ENCODE peak calls at places on chromosomes 6 and 20, in six cellular contexts. One of them, this sample, is unnamed.
A peak's percentile ranks its signal among the peaks of the same experiment; 100 is the strongest.

GRCh38 chr6:37007340-37008043 is 2.0 kb downstream of the FGD2 start:
- DNase-seq in stimulated activated CD4-positive, alpha-beta T cell treated with anti-CD3 and anti-CD28 coated beads, Interleukin-1b, Interleukin-23, amount 100 ng/mL, for 24 hours: no peak
- DNase-seq in mucosa of gallbladder: no peak
- DNase-seq in glutamatergic neuron: no peak
- DNase-seq in kidney tubule cell: no peak
- DNase-seq in Ammon's horn: peak; percentile 59
- DNase-seq in this sample: no peak

GRCh38 chr20:58438970-58439808 is 50.2 kb downstream of the VAPB start:
- DNase-seq in stimulated activated CD4-positive, alpha-beta T cell treated with anti-CD3 and anti-CD28 coated beads, Interleukin-1b, Interleukin-23, amount 100 ng/mL, for 24 hours: no peak
- DNase-seq in mucosa of gallbladder: no peak
- DNase-seq in glutamatergic neuron: no peak
- DNase-seq in kidney tubule cell: no peak
- DNase-seq in Ammon's horn: no peak
- DNase-seq in this sample: no peak

GRCh38 chr6:68716605-68717004 is 81.5 kb downstream of the ADGRB3 start:
- DNase-seq in stimulated activated CD4-positive, alpha-beta T cell treated with anti-CD3 and anti-CD28 coated beads, Interleukin-1b, Interleukin-23, amount 100 ng/mL, for 24 hours: no peak
- DNase-seq in mucosa of gallbladder: no peak
- DNase-seq in glutamatergic neuron: no peak
- DNase-seq in kidney tubule cell: no peak
- DNase-seq in Ammon's horn: no peak
- DNase-seq in this sample: no peak

GRCh38 chr6:26032387-26033131 is 54.7 kb upstream of the HFE start:
- DNase-seq in stimulated activated CD4-positive, alpha-beta T cell treated with anti-CD3 and anti-CD28 coated beads, Interleukin-1b, Interleukin-23, amount 100 ng/mL, for 24 hours: no peak
- DNase-seq in mucosa of gallbladder: no peak
- DNase-seq in glutamatergic neuron: no peak
- DNase-seq in kidney tubule cell: peak; percentile 69
- DNase-seq in Ammon's horn: no peak
- DNase-seq in this sample: no peak

GRCh38 chr20:50434653-50435396 is 75.4 kb upstream of the PTPN1 start:
- DNase-seq in stimulated activated CD4-positive, alpha-beta T cell treated with anti-CD3 and anti-CD28 coated beads, Interleukin-1b, Interleukin-23, amount 100 ng/mL, for 24 hours: no peak
- DNase-seq in mucosa of gallbladder: no peak
- DNase-seq in glutamatergic neuron: no peak
- DNase-seq in kidney tubule cell: no peak
- DNase-seq in Ammon's horn: no peak
- DNase-seq in this sample: no peak

GRCh38 chr6:63663147-63663877 is 27.7 kb downstream of the PHF3 start:
- DNase-seq in stimulated activated CD4-positive, alpha-beta T cell treated with anti-CD3 and anti-CD28 coated beads, Interleukin-1b, Interleukin-23, amount 100 ng/mL, for 24 hours: no peak
- DNase-seq in mucosa of gallbladder: no peak
- DNase-seq in glutamatergic neuron: no peak
- DNase-seq in kidney tubule cell: peak; percentile 66
- DNase-seq in Ammon's horn: no peak
- DNase-seq in this sample: no peak

GRCh38 chr6:128311944-128312570 is 208.3 kb downstream of the PTPRK start:
- DNase-seq in stimulated activated CD4-positive, alpha-beta T cell treated with anti-CD3 and anti-CD28 coated beads, Interleukin-1b, Interleukin-23, amount 100 ng/mL, for 24 hours: no peak
- DNase-seq in mucosa of gallbladder: no peak
- DNase-seq in glutamatergic neuron: no peak
- DNase-seq in kidney tubule cell: no peak
- DNase-seq in Ammon's horn: no peak
- DNase-seq in this sample: no peak

GRCh38 chr20:35277531-35278395 is at the start of gene MMP24OS:
- DNase-seq in stimulated activated CD4-positive, alpha-beta T cell treated with anti-CD3 and anti-CD28 coated beads, Interleukin-1b, Interleukin-23, amount 100 ng/mL, for 24 hours: peak; percentile 84
- DNase-seq in mucosa of gallbladder: peak; percentile 89
- DNase-seq in glutamatergic neuron: peak; percentile 93
- DNase-seq in kidney tubule cell: peak; percentile 92
- DNase-seq in Ammon's horn: peak; percentile 94
- DNase-seq in this sample: peak; percentile 91

GRCh38 chr6:167664678-167665445 is 161.8 kb upstream of the AFDN start:
- DNase-seq in stimulated activated CD4-positive, alpha-beta T cell treated with anti-CD3 and anti-CD28 coated beads, Interleukin-1b, Interleukin-23, amount 100 ng/mL, for 24 hours: no peak
- DNase-seq in mucosa of gallbladder: no peak
- DNase-seq in glutamatergic neuron: no peak
- DNase-seq in kidney tubule cell: no peak
- DNase-seq in Ammon's horn: peak; percentile 33
- DNase-seq in this sample: no peak

GRCh38 chr6:15770347-15771143 is 107.7 kb upstream of the DTNBP1 start:
- DNase-seq in stimulated activated CD4-positive, alpha-beta T cell treated with anti-CD3 and anti-CD28 coated beads, Interleukin-1b, Interleukin-23, amount 100 ng/mL, for 24 hours: no peak
- DNase-seq in mucosa of gallbladder: no peak
- DNase-seq in glutamatergic neuron: no peak
- DNase-seq in kidney tubule cell: peak; percentile 47
- DNase-seq in Ammon's horn: no peak
- DNase-seq in this sample: no peak

GRCh38 chr20:44034965-44035635 is 120.4 kb downstream of the TOX2 start:
- DNase-seq in stimulated activated CD4-positive, alpha-beta T cell treated with anti-CD3 and anti-CD28 coated beads, Interleukin-1b, Interleukin-23, amount 100 ng/mL, for 24 hours: no peak
- DNase-seq in mucosa of gallbladder: no peak
- DNase-seq in glutamatergic neuron: no peak
- DNase-seq in kidney tubule cell: no peak
- DNase-seq in Ammon's horn: no peak
- DNase-seq in this sample: no peak

GRCh38 chr6:79713701-79714322 is 82.7 kb downstream of the SH3BGRL2 start:
- DNase-seq in stimulated activated CD4-positive, alpha-beta T cell treated with anti-CD3 and anti-CD28 coated beads, Interleukin-1b, Interleukin-23, amount 100 ng/mL, for 24 hours: peak; percentile 9
- DNase-seq in mucosa of gallbladder: peak; percentile 40
- DNase-seq in glutamatergic neuron: peak; percentile 72
- DNase-seq in kidney tubule cell: peak; percentile 51
- DNase-seq in Ammon's horn: peak; percentile 72
- DNase-seq in this sample: no peak

GRCh38 chr20:10281911-10282310 is 63.3 kb downstream of the SNAP25 start:
- DNase-seq in stimulated activated CD4-positive, alpha-beta T cell treated with anti-CD3 and anti-CD28 coated beads, Interleukin-1b, Interleukin-23, amount 100 ng/mL, for 24 hours: no peak
- DNase-seq in mucosa of gallbladder: no peak
- DNase-seq in glutamatergic neuron: no peak
- DNase-seq in kidney tubule cell: no peak
- DNase-seq in Ammon's horn: no peak
- DNase-seq in this sample: no peak

GRCh38 chr6:75611702-75612375 is 10.2 kb downstream of the SENP6 start:
- DNase-seq in stimulated activated CD4-positive, alpha-beta T cell treated with anti-CD3 and anti-CD28 coated beads, Interleukin-1b, Interleukin-23, amount 100 ng/mL, for 24 hours: peak; percentile 43
- DNase-seq in mucosa of gallbladder: no peak
- DNase-seq in glutamatergic neuron: no peak
- DNase-seq in kidney tubule cell: no peak
- DNase-seq in Ammon's horn: no peak
- DNase-seq in this sample: no peak

GRCh38 chr6:2215342-2215741 is 30.1 kb downstream of the GMDS start:
- DNase-seq in stimulated activated CD4-positive, alpha-beta T cell treated with anti-CD3 and anti-CD28 coated beads, Interleukin-1b, Interleukin-23, amount 100 ng/mL, for 24 hours: no peak
- DNase-seq in mucosa of gallbladder: no peak
- DNase-seq in glutamatergic neuron: no peak
- DNase-seq in kidney tubule cell: no peak
- DNase-seq in Ammon's horn: no peak
- DNase-seq in this sample: no peak

GRCh38 chr6:163577404-163577803 is 162.9 kb downstream of the QKI start:
- DNase-seq in stimulated activated CD4-positive, alpha-beta T cell treated with anti-CD3 and anti-CD28 coated beads, Interleukin-1b, Interleukin-23, amount 100 ng/mL, for 24 hours: no peak
- DNase-seq in mucosa of gallbladder: no peak
- DNase-seq in glutamatergic neuron: no peak
- DNase-seq in kidney tubule cell: peak; percentile 28
- DNase-seq in Ammon's horn: no peak
- DNase-seq in this sample: no peak

GRCh38 chr20:22303523-22303922 is 280.8 kb downstream of the FOXA2 start:
- DNase-seq in stimulated activated CD4-positive, alpha-beta T cell treated with anti-CD3 and anti-CD28 coated beads, Interleukin-1b, Interleukin-23, amount 100 ng/mL, for 24 hours: no peak
- DNase-seq in mucosa of gallbladder: no peak
- DNase-seq in glutamatergic neuron: no peak
- DNase-seq in kidney tubule cell: peak; percentile 1
- DNase-seq in Ammon's horn: no peak
- DNase-seq in this sample: no peak

GRCh38 chr6:90787411-90787810 is 200.5 kb upstream of the MAP3K7 start:
- DNase-seq in stimulated activated CD4-positive, alpha-beta T cell treated with anti-CD3 and anti-CD28 coated beads, Interleukin-1b, Interleukin-23, amount 100 ng/mL, for 24 hours: no peak
- DNase-seq in mucosa of gallbladder: no peak
- DNase-seq in glutamatergic neuron: no peak
- DNase-seq in kidney tubule cell: no peak
- DNase-seq in Ammon's horn: no peak
- DNase-seq in this sample: no peak

GRCh38 chr6:154882107-154882506 is 113.0 kb upstream of the TIAM2 start:
- DNase-seq in stimulated activated CD4-positive, alpha-beta T cell treated with anti-CD3 and anti-CD28 coated beads, Interleukin-1b, Interleukin-23, amount 100 ng/mL, for 24 hours: no peak
- DNase-seq in mucosa of gallbladder: no peak
- DNase-seq in glutamatergic neuron: no peak
- DNase-seq in kidney tubule cell: peak; percentile 45
- DNase-seq in Ammon's horn: no peak
- DNase-seq in this sample: no peak

GRCh38 chr20:56223352-56223751 is 25.2 kb upstream of the MC3R start:
- DNase-seq in stimulated activated CD4-positive, alpha-beta T cell treated with anti-CD3 and anti-CD28 coated beads, Interleukin-1b, Interleukin-23, amount 100 ng/mL, for 24 hours: no peak
- DNase-seq in mucosa of gallbladder: no peak
- DNase-seq in glutamatergic neuron: no peak
- DNase-seq in kidney tubule cell: no peak
- DNase-seq in Ammon's horn: no peak
- DNase-seq in this sample: no peak

GRCh38 chr6:160101262-160102205 is 20.1 kb upstream of the SLC22A1 start:
- DNase-seq in stimulated activated CD4-positive, alpha-beta T cell treated with anti-CD3 and anti-CD28 coated beads, Interleukin-1b, Interleukin-23, amount 100 ng/mL, for 24 hours: no peak
- DNase-seq in mucosa of gallbladder: no peak
- DNase-seq in glutamatergic neuron: no peak
- DNase-seq in kidney tubule cell: no peak
- DNase-seq in Ammon's horn: no peak
- DNase-seq in this sample: no peak

GRCh38 chr20:62367136-62367482 is at the start of gene LAMA5:
- DNase-seq in stimulated activated CD4-positive, alpha-beta T cell treated with anti-CD3 and anti-CD28 coated beads, Interleukin-1b, Interleukin-23, amount 100 ng/mL, for 24 hours: no peak
- DNase-seq in mucosa of gallbladder: no peak
- DNase-seq in glutamatergic neuron: peak; percentile 86
- DNase-seq in kidney tubule cell: peak; percentile 64
- DNase-seq in Ammon's horn: no peak
- DNase-seq in this sample: peak; percentile 68

GRCh38 chr6:26594730-26595632 is 1.8 kb upstream of the ABT1 start:
- DNase-seq in stimulated activated CD4-positive, alpha-beta T cell treated with anti-CD3 and anti-CD28 coated beads, Interleukin-1b, Interleukin-23, amount 100 ng/mL, for 24 hours: peak; percentile 35
- DNase-seq in mucosa of gallbladder: no peak
- DNase-seq in glutamatergic neuron: no peak
- DNase-seq in kidney tubule cell: peak; percentile 92
- DNase-seq in Ammon's horn: peak; percentile 43
- DNase-seq in this sample: no peak

GRCh38 chr6:2582268-2582667 is 168.5 kb downstream of the MYLK4 start:
- DNase-seq in stimulated activated CD4-positive, alpha-beta T cell treated with anti-CD3 and anti-CD28 coated beads, Interleukin-1b, Interleukin-23, amount 100 ng/mL, for 24 hours: no peak
- DNase-seq in mucosa of gallbladder: no peak
- DNase-seq in glutamatergic neuron: no peak
- DNase-seq in kidney tubule cell: no peak
- DNase-seq in Ammon's horn: no peak
- DNase-seq in this sample: no peak

GRCh38 chr6:108723594-108723993 is 124.6 kb upstream of the ARMC2 start:
- DNase-seq in stimulated activated CD4-positive, alpha-beta T cell treated with anti-CD3 and anti-CD28 coated beads, Interleukin-1b, Interleukin-23, amount 100 ng/mL, for 24 hours: no peak
- DNase-seq in mucosa of gallbladder: no peak
- DNase-seq in glutamatergic neuron: no peak
- DNase-seq in kidney tubule cell: no peak
- DNase-seq in Ammon's horn: no peak
- DNase-seq in this sample: no peak

GRCh38 chr6:109961666-109962065 is 16.4 kb upstream of the GPR6 start:
- DNase-seq in stimulated activated CD4-positive, alpha-beta T cell treated with anti-CD3 and anti-CD28 coated beads, Interleukin-1b, Interleukin-23, amount 100 ng/mL, for 24 hours: no peak
- DNase-seq in mucosa of gallbladder: no peak
- DNase-seq in glutamatergic neuron: no peak
- DNase-seq in kidney tubule cell: no peak
- DNase-seq in Ammon's horn: no peak
- DNase-seq in this sample: no peak

GRCh38 chr6:2999005-2999620 is 581 bp upstream of the NQO2 start:
- DNase-seq in stimulated activated CD4-positive, alpha-beta T cell treated with anti-CD3 and anti-CD28 coated beads, Interleukin-1b, Interleukin-23, amount 100 ng/mL, for 24 hours: no peak
- DNase-seq in mucosa of gallbladder: peak; percentile 73
- DNase-seq in glutamatergic neuron: no peak
- DNase-seq in kidney tubule cell: peak; percentile 83
- DNase-seq in Ammon's horn: no peak
- DNase-seq in this sample: no peak

GRCh38 chr6:31007694-31008093 is 2.6 kb upstream of the MUC22 start:
- DNase-seq in stimulated activated CD4-positive, alpha-beta T cell treated with anti-CD3 and anti-CD28 coated beads, Interleukin-1b, Interleukin-23, amount 100 ng/mL, for 24 hours: no peak
- DNase-seq in mucosa of gallbladder: no peak
- DNase-seq in glutamatergic neuron: no peak
- DNase-seq in kidney tubule cell: peak; percentile 99
- DNase-seq in Ammon's horn: no peak
- DNase-seq in this sample: no peak

GRCh38 chr6:43972915-43973304 is 154.3 kb downstream of the MRPL14 start:
- DNase-seq in stimulated activated CD4-positive, alpha-beta T cell treated with anti-CD3 and anti-CD28 coated beads, Interleukin-1b, Interleukin-23, amount 100 ng/mL, for 24 hours: no peak
- DNase-seq in mucosa of gallbladder: peak; percentile 86
- DNase-seq in glutamatergic neuron: no peak
- DNase-seq in kidney tubule cell: peak; percentile 65
- DNase-seq in Ammon's horn: peak; percentile 82
- DNase-seq in this sample: peak; percentile 87

GRCh38 chr6:24788031-24788665 is 10.6 kb downstream of the ARMH2 start:
- DNase-seq in stimulated activated CD4-positive, alpha-beta T cell treated with anti-CD3 and anti-CD28 coated beads, Interleukin-1b, Interleukin-23, amount 100 ng/mL, for 24 hours: peak; percentile 5
- DNase-seq in mucosa of gallbladder: no peak
- DNase-seq in glutamatergic neuron: no peak
- DNase-seq in kidney tubule cell: no peak
- DNase-seq in Ammon's horn: no peak
- DNase-seq in this sample: no peak

GRCh38 chr6:41497994-41498393 is 48.2 kb upstream of the FOXP4 start:
- DNase-seq in stimulated activated CD4-positive, alpha-beta T cell treated with anti-CD3 and anti-CD28 coated beads, Interleukin-1b, Interleukin-23, amount 100 ng/mL, for 24 hours: no peak
- DNase-seq in mucosa of gallbladder: no peak
- DNase-seq in glutamatergic neuron: no peak
- DNase-seq in kidney tubule cell: peak; percentile 16
- DNase-seq in Ammon's horn: no peak
- DNase-seq in this sample: no peak

GRCh38 chr6:53287336-53288225 is 61.2 kb downstream of the ELOVL5 start:
- DNase-seq in stimulated activated CD4-positive, alpha-beta T cell treated with anti-CD3 and anti-CD28 coated beads, Interleukin-1b, Interleukin-23, amount 100 ng/mL, for 24 hours: no peak
- DNase-seq in mucosa of gallbladder: no peak
- DNase-seq in glutamatergic neuron: peak; percentile 22
- DNase-seq in kidney tubule cell: no peak
- DNase-seq in Ammon's horn: peak; percentile 75
- DNase-seq in this sample: no peak

GRCh38 chr6:12548526-12548925 is 168.0 kb upstream of the PHACTR1 start:
- DNase-seq in stimulated activated CD4-positive, alpha-beta T cell treated with anti-CD3 and anti-CD28 coated beads, Interleukin-1b, Interleukin-23, amount 100 ng/mL, for 24 hours: no peak
- DNase-seq in mucosa of gallbladder: no peak
- DNase-seq in glutamatergic neuron: no peak
- DNase-seq in kidney tubule cell: peak; percentile 60
- DNase-seq in Ammon's horn: no peak
- DNase-seq in this sample: no peak